ENCODE peak calls at places on chromosomes 12 and 14, in seven cellular contexts. I is BJ, X is fibroblast of lung, Z is kidney epithelial cell, Q is fibroblast of pulmonary artery, J is choroid plexus epithelial cell, Y is PC-3. B is an unnamed sample.

GRCh38 chr12:42483534-42483857 is 106.0 kb downstream of the PRICKLE1 start:
- DNase-seq in I (no peak), X (no peak), Z (no peak), Q (no peak), J (no peak), Y (peak), B (no peak)

GRCh38 chr12:105769486-105769885 is 369.3 kb downstream of the NUAK1 start:
- DNase-seq in I (no peak), X (peak), Z (no peak), Q (no peak), J (no peak), Y (no peak), B (no peak)

GRCh38 chr14:100328495-100329163 is 5.5 kb downstream of the SLC25A47 start:
- DNase-seq in I (no peak), X (no peak), Z (no peak), Q (no peak), J (no peak), Y (no peak), B (no peak)

GRCh38 chr12:95997276-95997675 is 1.1 kb upstream of the HAL start:
- DNase-seq in I (no peak), X (no peak), Z (no peak), Q (no peak), J (no peak), Y (no peak), B (no peak)

GRCh38 chr12:115166698-115167315 is 482.8 kb upstream of the TBX3 start:
- DNase-seq in I (no peak), X (peak), Z (no peak), Q (peak), J (peak), Y (peak), B (peak)

GRCh38 chr12:104784592-104784991 is 173.5 kb downstream of the SLC41A2 start:
- DNase-seq in I (no peak), X (no peak), Z (no peak), Q (no peak), J (peak), Y (no peak), B (no peak)

GRCh38 chr14:52936437-52936836 is 14.4 kb downstream of the FERMT2 start:
- DNase-seq in I (no peak), X (no peak), Z (no peak), Q (no peak), J (no peak), Y (no peak), B (no peak)

GRCh38 chr14:78446807-78447206 is 276.6 kb downstream of the NRXN3 start:
- DNase-seq in I (no peak), X (no peak), Z (no peak), Q (no peak), J (peak), Y (no peak), B (no peak)

GRCh38 chr12:70418101-70418500 is 52.0 kb downstream of the KCNMB4 start:
- DNase-seq in I (peak), X (no peak), Z (no peak), Q (no peak), J (no peak), Y (no peak), B (peak)

GRCh38 chr12:77720258-77720657 is 110.4 kb upstream of the NAV3 start:
- DNase-seq in I (no peak), X (peak), Z (no peak), Q (peak), J (peak), Y (no peak), B (no peak)

GRCh38 chr12:26032719-26033241 is 74.3 kb downstream of the RASSF8 start:
- DNase-seq in I (peak), X (no peak), Z (no peak), Q (peak), J (peak), Y (peak), B (peak)

GRCh38 chr14:51868405-51868804 is 8.0 kb downstream of the GNG2 start:
- DNase-seq in I (no peak), X (no peak), Z (no peak), Q (no peak), J (no peak), Y (no peak), B (no peak)

GRCh38 chr14:53924754-53925153 is 31.9 kb downstream of the BMP4 start:
- DNase-seq in I (peak), X (peak), Z (peak), Q (peak), J (peak), Y (peak), B (peak)

GRCh38 chr12:51863363-51863920 is 14.9 kb upstream of the FIGNL2 start:
- DNase-seq in I (no peak), X (no peak), Z (no peak), Q (no peak), J (no peak), Y (no peak), B (no peak)

DNA sequence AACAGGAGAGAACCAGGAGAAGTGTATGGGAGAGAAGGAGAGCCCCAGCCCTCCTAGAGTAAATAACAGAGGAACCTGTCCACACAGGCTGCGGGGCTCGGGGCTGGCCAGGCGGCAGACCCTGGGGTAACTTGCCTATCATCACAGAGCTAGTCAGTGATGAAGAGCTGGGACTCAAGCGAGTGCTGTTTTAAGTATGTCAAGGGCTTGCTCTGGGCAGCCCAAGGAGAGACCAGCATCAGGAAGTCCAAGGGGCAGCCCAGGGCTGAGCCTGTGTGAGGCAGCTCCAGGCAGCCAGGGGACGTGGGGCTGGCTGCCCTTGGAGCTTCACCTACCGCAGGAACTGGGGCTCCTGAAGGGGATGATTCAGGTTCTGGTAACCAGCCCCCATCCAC is 10.0 kb downstream of the VWF start:
- DNase-seq in I (no peak), X (no peak), Z (no peak), Q (no peak), J (no peak), Y (no peak), B (no peak)
- TF ChIP-seq CTCF in I (no peak), X (no peak), Z (no peak), Q (no peak), J (no peak), Y (no peak), B (no peak)

GRCh38 chr12:10154145-10154496 is 17.8 kb downstream of the OLR1 start:
- DNase-seq in I (no peak), X (no peak), Z (no peak), Q (no peak), J (no peak), Y (no peak), B (no peak)
- H3K4me3 ChIP-seq in I (no peak), X (no peak), Z (no peak), Q (peak), J (peak), Y (no peak), B (no peak)

GRCh38 chr14:106039400-106039799 is 513.0 kb downstream of the TMEM121 start:
- DNase-seq in I (no peak), X (no peak), Z (no peak), Q (no peak), J (no peak), Y (peak), B (no peak)

GRCh38 chr14:106044515-106044914 is 518.1 kb downstream of the TMEM121 start:
- DNase-seq in I (no peak), X (no peak), Z (no peak), Q (no peak), J (no peak), Y (no peak), B (no peak)

DNA sequence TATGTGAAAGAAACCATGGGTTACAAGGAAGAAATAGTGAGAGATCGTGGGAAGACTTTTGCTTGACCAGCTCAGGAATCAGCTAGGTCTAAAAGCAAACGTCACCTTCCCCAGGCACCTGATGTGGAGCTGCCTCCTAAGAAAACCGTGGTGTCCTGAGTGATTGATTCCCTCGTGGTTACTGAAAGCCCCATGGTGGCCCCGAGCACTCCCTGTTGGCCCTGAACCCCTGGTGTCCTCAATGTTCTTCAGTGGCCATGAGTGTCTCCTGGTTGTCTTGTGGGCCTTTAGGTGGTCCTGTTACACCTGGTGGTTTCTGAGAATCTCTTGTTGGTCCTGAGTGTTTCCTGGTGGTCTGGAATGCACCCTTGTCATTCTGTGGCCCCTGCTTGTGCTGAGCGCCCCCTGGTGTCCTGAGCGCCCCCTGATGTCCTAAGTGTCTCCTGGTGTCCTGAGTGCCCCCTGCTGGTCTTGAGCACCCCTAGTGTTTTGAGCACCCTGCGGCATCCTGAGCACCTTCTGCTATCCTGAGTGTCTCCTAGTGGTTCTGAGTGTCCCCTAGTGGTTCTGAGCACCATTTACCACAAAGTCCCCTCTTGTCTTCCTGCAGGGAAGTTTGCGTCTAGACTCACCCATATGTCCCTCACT is 518.7 kb downstream of the TMEM121 start:
- DNase-seq in I (no peak), X (no peak), Z (no peak), Q (no peak), J (no peak), Y (no peak), B (peak)
- TF ChIP-seq CTCF in I (no peak), X (no peak), Z (no peak), Q (no peak), J (no peak), Y (peak), B (peak)

GRCh38 chr14:49623941-49624806 is 3.6 kb downstream of the MGAT2 start:
- DNase-seq in I (no peak), X (no peak), Z (no peak), Q (no peak), J (no peak), Y (peak), B (peak)
- H3K4me3 ChIP-seq in I (no peak), X (no peak), Z (no peak), Q (no peak), J (no peak), Y (peak), B (no peak)

B was measured in AG10803.